ENCODE peak calls at places on chromosome 5, in nine cellular contexts. One of them, this sample, is unnamed.
A peak's percentile ranks its signal among the peaks of the same experiment; 100 is the strongest.

GRCh38 chr5:145887976-145888574 is 15.3 kb upstream of the GRXCR2 start:
- DNase-seq in fibroblast of pulmonary artery: peak; percentile 69
- DNase-seq in tibial artery: no peak
- DNase-seq in psoas muscle: no peak
- DNase-seq in cardiac muscle cell: peak; percentile 63
- DNase-seq in endothelial cell: peak; percentile 49
- DNase-seq in type B pancreatic cell: no peak
- DNase-seq in A673: peak; percentile 85
- DNase-seq in hepatocyte: peak; percentile 71
- DNase-seq in this sample: no peak

GRCh38 chr5:56307714-56308346 is 74.7 kb upstream of the ANKRD55 start:
- DNase-seq in fibroblast of pulmonary artery: no peak
- DNase-seq in tibial artery: no peak
- DNase-seq in psoas muscle: no peak
- DNase-seq in cardiac muscle cell: no peak
- DNase-seq in endothelial cell: no peak
- DNase-seq in type B pancreatic cell: no peak
- DNase-seq in A673: no peak
- DNase-seq in hepatocyte: peak; percentile 48
- DNase-seq in this sample: no peak

GRCh38 chr5:23412515-23412914 is 94.9 kb upstream of the PRDM9 start:
- DNase-seq in fibroblast of pulmonary artery: no peak
- DNase-seq in tibial artery: no peak
- DNase-seq in psoas muscle: no peak
- DNase-seq in cardiac muscle cell: no peak
- DNase-seq in endothelial cell: no peak
- DNase-seq in type B pancreatic cell: no peak
- DNase-seq in A673: no peak
- DNase-seq in hepatocyte: no peak
- DNase-seq in this sample: no peak

GRCh38 chr5:31413030-31413812 is 118.7 kb downstream of the DROSHA start:
- DNase-seq in fibroblast of pulmonary artery: no peak
- DNase-seq in tibial artery: no peak
- DNase-seq in psoas muscle: peak; percentile 14
- DNase-seq in cardiac muscle cell: no peak
- DNase-seq in endothelial cell: no peak
- DNase-seq in type B pancreatic cell: no peak
- DNase-seq in A673: no peak
- DNase-seq in hepatocyte: no peak
- DNase-seq in this sample: peak; percentile 33

GRCh38 chr5:40171971-40172370 is 507.7 kb upstream of the PTGER4 start:
- DNase-seq in fibroblast of pulmonary artery: peak; percentile 11
- DNase-seq in tibial artery: no peak
- DNase-seq in psoas muscle: no peak
- DNase-seq in cardiac muscle cell: no peak
- DNase-seq in endothelial cell: no peak
- DNase-seq in type B pancreatic cell: no peak
- DNase-seq in A673: no peak
- DNase-seq in hepatocyte: no peak
- DNase-seq in this sample: no peak

GRCh38 chr5:126780165-126780827 is 3.4 kb downstream of the LMNB1 start:
- DNase-seq in fibroblast of pulmonary artery: peak; percentile 84
- DNase-seq in tibial artery: peak; percentile 38
- DNase-seq in psoas muscle: no peak
- DNase-seq in cardiac muscle cell: peak; percentile 65
- DNase-seq in endothelial cell: peak; percentile 18
- DNase-seq in type B pancreatic cell: no peak
- DNase-seq in A673: peak; percentile 85
- DNase-seq in hepatocyte: peak; percentile 75
- DNase-seq in this sample: no peak

GRCh38 chr5:27130587-27130986 is 92.2 kb upstream of the CDH9 start:
- DNase-seq in fibroblast of pulmonary artery: peak; percentile 51
- DNase-seq in tibial artery: no peak
- DNase-seq in psoas muscle: no peak
- DNase-seq in cardiac muscle cell: no peak
- DNase-seq in endothelial cell: no peak
- DNase-seq in type B pancreatic cell: no peak
- DNase-seq in A673: peak; percentile 1
- DNase-seq in hepatocyte: no peak
- DNase-seq in this sample: no peak

GRCh38 chr5:56383761-56384160 is 150.6 kb upstream of the ANKRD55 start:
- DNase-seq in fibroblast of pulmonary artery: no peak
- DNase-seq in tibial artery: no peak
- DNase-seq in psoas muscle: no peak
- DNase-seq in cardiac muscle cell: no peak
- DNase-seq in endothelial cell: no peak
- DNase-seq in type B pancreatic cell: no peak
- DNase-seq in A673: no peak
- DNase-seq in hepatocyte: no peak
- DNase-seq in this sample: no peak

GRCh38 chr5:159098285-159099048 is 1.2 kb downstream of the EBF1 start:
- DNase-seq in fibroblast of pulmonary artery: no peak
- DNase-seq in tibial artery: no peak
- DNase-seq in psoas muscle: no peak
- DNase-seq in cardiac muscle cell: no peak
- DNase-seq in endothelial cell: no peak
- DNase-seq in type B pancreatic cell: no peak
- DNase-seq in A673: no peak
- DNase-seq in hepatocyte: no peak
- DNase-seq in this sample: no peak

GRCh38 chr5:108753331-108753730 is 5.6 kb downstream of the FER start:
- DNase-seq in fibroblast of pulmonary artery: peak; percentile 48
- DNase-seq in tibial artery: no peak
- DNase-seq in psoas muscle: no peak
- DNase-seq in cardiac muscle cell: no peak
- DNase-seq in endothelial cell: no peak
- DNase-seq in type B pancreatic cell: no peak
- DNase-seq in A673: no peak
- DNase-seq in hepatocyte: no peak
- DNase-seq in this sample: no peak

GRCh38 chr5:108747111-108748009 is at the start of gene FER:
- DNase-seq in fibroblast of pulmonary artery: peak; percentile 92
- DNase-seq in tibial artery: peak; percentile 26
- DNase-seq in psoas muscle: no peak
- DNase-seq in cardiac muscle cell: peak; percentile 44
- DNase-seq in endothelial cell: peak; percentile 5
- DNase-seq in type B pancreatic cell: no peak
- DNase-seq in A673: peak; percentile 23
- DNase-seq in hepatocyte: peak; percentile 63
- DNase-seq in this sample: no peak

GRCh38 chr5:108749130-108749861 is 1.6 kb downstream of the FER start:
- DNase-seq in fibroblast of pulmonary artery: no peak
- DNase-seq in tibial artery: peak; percentile 68
- DNase-seq in psoas muscle: no peak
- DNase-seq in cardiac muscle cell: peak; percentile 89
- DNase-seq in endothelial cell: no peak
- DNase-seq in type B pancreatic cell: no peak
- DNase-seq in A673: peak; percentile 35
- DNase-seq in hepatocyte: peak; percentile 84
- DNase-seq in this sample: no peak

GRCh38 chr5:108748010-108748353 is 285 bp downstream of the FER start:
- DNase-seq in fibroblast of pulmonary artery: no peak
- DNase-seq in tibial artery: no peak
- DNase-seq in psoas muscle: no peak
- DNase-seq in cardiac muscle cell: peak; percentile 9
- DNase-seq in endothelial cell: no peak
- DNase-seq in type B pancreatic cell: no peak
- DNase-seq in A673: no peak
- DNase-seq in hepatocyte: no peak
- DNase-seq in this sample: no peak

DNA sequence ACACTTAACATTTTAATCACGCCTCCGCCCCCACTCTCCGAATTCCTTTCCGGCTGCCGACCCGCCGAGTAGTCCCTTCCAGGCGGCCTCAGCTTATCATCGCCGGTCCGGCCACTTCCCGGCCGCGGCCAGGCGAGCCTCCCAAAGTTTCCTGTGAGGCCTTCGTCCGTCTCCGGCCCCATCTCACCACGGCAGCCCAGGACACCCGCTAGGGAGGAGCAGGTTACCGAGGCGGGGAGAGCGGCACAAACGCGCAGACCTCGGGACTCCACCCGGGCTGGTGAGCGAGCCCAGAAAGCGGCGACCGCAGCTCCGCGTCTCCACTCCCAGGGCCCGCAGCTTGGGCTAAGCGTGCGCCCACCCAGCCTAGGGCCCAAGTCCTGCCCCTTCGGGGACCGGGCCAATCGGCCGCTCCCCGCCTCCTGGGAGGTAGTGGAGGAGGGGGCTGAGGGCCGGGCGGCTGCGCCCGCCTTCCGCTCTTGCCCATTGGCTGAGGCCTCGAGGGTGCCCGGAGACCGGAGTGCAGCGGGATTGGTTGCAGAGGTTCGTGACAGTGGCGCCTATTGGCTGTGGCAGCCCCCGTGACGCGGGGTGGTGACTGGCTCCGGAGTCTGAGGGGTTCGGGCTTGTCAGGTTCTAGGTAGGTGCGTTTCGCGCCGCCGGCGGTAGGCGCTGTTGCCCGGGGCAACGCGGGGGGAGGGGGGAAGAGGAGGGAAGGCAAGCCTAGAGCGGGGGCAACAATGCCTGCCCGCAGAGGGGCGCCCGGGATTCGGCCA is 845 bp downstream of the FER start:
- DNase-seq in fibroblast of pulmonary artery: peak; percentile 99
- DNase-seq in tibial artery: peak; percentile 99
- DNase-seq in psoas muscle: peak; percentile 99
- DNase-seq in cardiac muscle cell: peak; percentile 99
- DNase-seq in endothelial cell: peak; percentile 97
- DNase-seq in type B pancreatic cell: peak; percentile 99
- DNase-seq in A673: peak; percentile 99
- DNase-seq in hepatocyte: peak; percentile 99
- DNase-seq in this sample: peak; percentile 99
- TF ChIP-seq CTCF in fibroblast of pulmonary artery: no peak
- TF ChIP-seq CTCF in tibial artery: peak; percentile 27
- TF ChIP-seq CTCF in psoas muscle: no peak
- TF ChIP-seq CTCF in cardiac muscle cell: peak; percentile 8
- TF ChIP-seq CTCF in endothelial cell: no peak
- TF ChIP-seq CTCF in type B pancreatic cell: peak; percentile 43
- TF ChIP-seq CTCF in A673: peak; percentile 47
- TF ChIP-seq CTCF in hepatocyte: peak; percentile 26
- TF ChIP-seq CTCF in this sample: peak; percentile 23

DNA sequence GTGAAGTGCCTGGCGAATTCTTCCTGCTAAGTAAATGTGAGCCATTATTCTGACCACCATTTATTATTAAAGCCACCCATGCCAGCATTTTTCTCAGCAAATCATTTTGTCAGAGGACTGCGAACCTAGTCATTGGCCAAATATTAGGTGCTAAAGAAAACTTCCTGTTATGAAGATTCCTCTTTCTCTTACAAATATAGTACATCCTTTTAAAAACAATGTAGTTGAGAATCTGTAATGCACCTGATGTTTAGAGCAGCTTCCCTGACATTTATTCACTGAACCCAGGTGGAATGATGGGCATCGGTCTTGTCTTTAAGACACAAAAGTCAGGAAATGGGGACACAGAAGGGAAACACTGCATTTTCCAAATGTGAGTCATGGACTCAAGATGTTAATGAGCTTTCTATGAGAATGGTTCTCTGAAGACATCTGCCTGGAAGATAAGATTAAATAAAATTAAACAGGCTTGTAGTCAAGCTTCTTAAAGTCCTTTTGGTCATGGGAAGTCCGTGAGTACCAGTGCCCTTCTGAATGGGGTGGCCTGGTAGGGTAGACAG is 290.5 kb downstream of the FBXL7 start:
- DNase-seq in fibroblast of pulmonary artery: no peak
- DNase-seq in tibial artery: no peak
- DNase-seq in psoas muscle: no peak
- DNase-seq in cardiac muscle cell: no peak
- DNase-seq in endothelial cell: no peak
- DNase-seq in type B pancreatic cell: no peak
- DNase-seq in A673: no peak
- DNase-seq in hepatocyte: no peak
- DNase-seq in this sample: no peak
- TF ChIP-seq CTCF in fibroblast of pulmonary artery: no peak
- TF ChIP-seq CTCF in tibial artery: no peak
- TF ChIP-seq CTCF in psoas muscle: no peak
- TF ChIP-seq CTCF in cardiac muscle cell: no peak
- TF ChIP-seq CTCF in endothelial cell: no peak
- TF ChIP-seq CTCF in type B pancreatic cell: no peak
- TF ChIP-seq CTCF in A673: no peak
- TF ChIP-seq CTCF in hepatocyte: no peak
- TF ChIP-seq CTCF in this sample: no peak

GRCh38 chr5:143402464-143403356 is 776 bp downstream of the NR3C1 start:
- DNase-seq in fibroblast of pulmonary artery: peak; percentile 54
- DNase-seq in tibial artery: peak; percentile 57
- DNase-seq in psoas muscle: peak; percentile 75
- DNase-seq in cardiac muscle cell: peak; percentile 65
- DNase-seq in endothelial cell: peak; percentile 49
- DNase-seq in type B pancreatic cell: peak; percentile 76
- DNase-seq in A673: peak; percentile 59
- DNase-seq in hepatocyte: peak; percentile 71
- DNase-seq in this sample: peak; percentile 70
- TF ChIP-seq CTCF in fibroblast of pulmonary artery: no peak
- TF ChIP-seq CTCF in tibial artery: no peak
- TF ChIP-seq CTCF in psoas muscle: no peak
- TF ChIP-seq CTCF in cardiac muscle cell: no peak
- TF ChIP-seq CTCF in endothelial cell: no peak
- TF ChIP-seq CTCF in type B pancreatic cell: no peak
- TF ChIP-seq CTCF in A673: no peak
- TF ChIP-seq CTCF in hepatocyte: peak; percentile 10
- TF ChIP-seq CTCF in this sample: no peak

DNA sequence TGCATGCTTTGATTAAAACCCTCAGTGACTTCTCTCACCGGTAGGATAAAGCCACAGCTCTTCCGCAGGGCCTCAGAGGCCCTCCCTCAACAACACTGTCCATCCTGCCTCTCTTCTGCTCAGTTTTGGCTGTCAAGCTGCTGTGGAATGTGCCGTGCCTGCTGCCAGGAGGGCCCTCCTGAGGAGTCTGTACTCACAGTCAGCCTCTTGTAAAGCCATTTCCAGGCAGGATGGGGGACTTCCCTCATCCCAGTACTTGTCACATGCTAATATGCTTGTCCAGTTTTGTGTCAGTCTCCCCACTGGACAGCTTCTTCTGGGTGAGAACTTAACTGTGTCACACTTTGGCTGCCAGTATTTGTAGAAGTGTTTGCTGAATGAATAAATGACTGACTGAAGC is 13.9 kb upstream of the DDX41 start:
- DNase-seq in fibroblast of pulmonary artery: no peak
- DNase-seq in tibial artery: no peak
- DNase-seq in psoas muscle: no peak
- DNase-seq in cardiac muscle cell: no peak
- DNase-seq in endothelial cell: no peak
- DNase-seq in type B pancreatic cell: no peak
- DNase-seq in A673: no peak
- DNase-seq in hepatocyte: no peak
- DNase-seq in this sample: no peak
- TF ChIP-seq CTCF in fibroblast of pulmonary artery: no peak
- TF ChIP-seq CTCF in tibial artery: no peak
- TF ChIP-seq CTCF in psoas muscle: no peak
- TF ChIP-seq CTCF in cardiac muscle cell: no peak
- TF ChIP-seq CTCF in endothelial cell: no peak
- TF ChIP-seq CTCF in type B pancreatic cell: no peak
- TF ChIP-seq CTCF in A673: no peak
- TF ChIP-seq CTCF in hepatocyte: no peak
- TF ChIP-seq CTCF in this sample: no peak

This sample was measured in left ventricle myocardium inferior.